ENCODE peak calls at places on chromosomes 7 and 10, in eight cellular contexts. R is heart left ventricle; K is cardiac muscle cell; L is IMR-90; X is activated CD8-positive, alpha-beta memory T cell treated with anti-CD3 and anti-CD28 coated beads, Interleukin-2, amount 10 ng/mL, durations not matched to agents 7 days and 5 days; P is SW 1271; N is activated effector memory CD4-positive, alpha-beta T cell treated with anti-CD3 and anti-CD28 coated beads, Interleukin-2, amount 50 U/mL, for 16 hours; D is M059J. E is an unnamed sample.

GRCh38 chr10:91034494-91035157 is 113.7 kb upstream of the ANKRD1 start:
- DNase-seq in L (peak; percentile 19), X (no peak), P (no peak), K (no peak), D (peak; percentile 84), N (no peak), R (peak; percentile 72), E (no peak)

GRCh38 chr7:155258233-155258575 is 39.5 kb upstream of the INSIG1 start:
- DNase-seq in D (peak; percentile 99), N (no peak), X (no peak), K (no peak), L (peak; percentile 79), R (peak; percentile 61), P (no peak), E (peak; percentile 49)

GRCh38 chr7:151304856-151305255 is 36.8 kb upstream of the NUB1 start:
- DNase-seq in X (no peak), L (no peak), N (no peak), K (peak; percentile 6), P (no peak), D (peak; percentile 13), R (no peak), E (no peak)

GRCh38 chr7:97174308-97174707 is 56.8 kb downstream of the SDHAF3 start:
- DNase-seq in P (no peak), D (no peak), X (no peak), L (peak; percentile 18), N (no peak), R (no peak), K (no peak), E (no peak)

GRCh38 chr7:13800694-13801448 is 188.6 kb downstream of the ETV1 start:
- DNase-seq in X (no peak), D (peak; percentile 84), L (peak; percentile 96), N (no peak), K (no peak), R (no peak), P (no peak), E (no peak)

GRCh38 chr7:131859162-131859821 is 302.9 kb upstream of the PODXL start:
- DNase-seq in P (no peak), N (peak; percentile 71), D (peak; percentile 78), R (peak; percentile 64), K (peak; percentile 73), X (peak; percentile 63), L (peak; percentile 62), E (no peak)

GRCh38 chr7:39582536-39582935 is 16.3 kb downstream of the YAE1 start:
- DNase-seq in X (no peak), R (no peak), N (no peak), K (no peak), P (no peak), D (no peak), L (no peak), E (no peak)

GRCh38 chr7:144653449-144653848 is 182.4 kb downstream of the TPK1 start:
- DNase-seq in K (no peak), X (no peak), R (no peak), D (no peak), N (no peak), P (no peak), L (no peak), E (no peak)

GRCh38 chr7:151925446-151926335 is 30.6 kb upstream of the GALNTL5 start:
- DNase-seq in X (no peak), K (no peak), N (no peak), L (no peak), P (no peak), R (peak; percentile 76), D (no peak), E (no peak)

GRCh38 chr10:19111501-19112267 is 63.1 kb downstream of the MALRD1 start:
- DNase-seq in L (peak; percentile 55), D (peak; percentile 27), X (no peak), K (no peak), R (no peak), P (no peak), N (no peak), E (no peak)

GRCh38 chr7:447523-447922 is 72.1 kb downstream of the PDGFA start:
- DNase-seq in R (no peak), L (no peak), P (no peak), D (no peak), X (no peak), K (no peak), N (no peak), E (no peak)

GRCh38 chr7:68537228-68538071 is 1060.8 kb upstream of the AUTS2 start:
- DNase-seq in N (no peak), R (no peak), D (peak; percentile 54), L (no peak), X (no peak), K (no peak), P (no peak), E (no peak)

GRCh38 chr7:94698275-94698674 is 42.3 kb upstream of the SGCE start:
- DNase-seq in N (no peak), X (no peak), D (peak; percentile 80), L (peak; percentile 84), K (no peak), P (peak; percentile 40), R (no peak), E (peak; percentile 51)

GRCh38 chr7:37916017-37916672 is 472 bp downstream of the SFRP4 start:
- DNase-seq in P (no peak), D (peak; percentile 31), N (no peak), R (peak; percentile 24), X (no peak), K (no peak), L (no peak), E (no peak)

GRCh38 chr7:140478361-140479061 is 794 bp downstream of the MKRN1 start:
- DNase-seq in R (peak; percentile 31), L (peak; percentile 27), K (peak; percentile 71), P (no peak), X (peak; percentile 66), N (peak; percentile 81), D (peak; percentile 42), E (no peak)

GRCh38 chr10:125160856-125161569 is 650 bp upstream of the CTBP2 start:
- DNase-seq in X (no peak), P (peak; percentile 33), N (no peak), L (peak; percentile 85), R (peak; percentile 82), D (peak; percentile 80), K (peak; percentile 95), E (no peak)

GRCh38 chr7:28767356-28767755 is 190.8 kb downstream of the TRIL start:
- DNase-seq in D (no peak), X (no peak), K (no peak), L (peak; percentile 34), R (no peak), N (no peak), P (no peak), E (no peak)

GRCh38 chr10:2244476-2244875 is 507.2 kb upstream of the ADARB2 start:
- DNase-seq in N (no peak), L (no peak), P (no peak), R (no peak), D (no peak), K (no peak), X (no peak), E (no peak)